ENCODE peak calls at places on chromosomes 13 and 19, in five cellular contexts. H is NT2/D1, F is H1, N is GM12878, J is HepG2. B is an unnamed sample.

GRCh38 chr13:114107686-114108081 is 24.7 kb downstream of the RASA3 start:
- DNase-seq in H (no peak), F (no peak), N (no peak), J (no peak), B (no peak)

GRCh38 chr13:60147361-60147760 is 16.4 kb downstream of the DIAPH3 start:
- DNase-seq in H (no peak), F (no peak), N (no peak), J (no peak), B (no peak)

GRCh38 chr19:11578342-11579142 is 1.1 kb upstream of the ACP5 start:
- DNase-seq in H (no peak), F (peak; percentile 73), N (no peak), J (peak; percentile 31), B (no peak)

GRCh38 chr19:13156968-13157882 is 7.0 kb downstream of the IER2 start:
- DNase-seq in H (no peak), F (no peak), N (no peak), J (no peak), B (no peak)

GRCh38 chr13:35566340-35566739 is 89.9 kb upstream of the MAB21L1 start:
- DNase-seq in H (no peak), F (no peak), N (no peak), J (no peak), B (no peak)

GRCh38 chr19:40778865-40779284 is 828 bp downstream of the RAB4B start:
- DNase-seq in H (no peak), F (no peak), N (no peak), J (peak; percentile 51), B (no peak)

GRCh38 chr19:17727843-17728242 is 8.6 kb downstream of the MAP1S start:
- DNase-seq in H (no peak), F (no peak), N (no peak), J (no peak), B (no peak)

GRCh38 chr13:107138987-107139386 is 571.0 kb upstream of the ARGLU1 start:
- DNase-seq in H (no peak), F (no peak), N (no peak), J (no peak), B (no peak)

GRCh38 chr19:39834287-39834841 is 402 bp upstream of the DYRK1B start:
- DNase-seq in H (no peak), F (no peak), N (no peak), J (no peak), B (no peak)

GRCh38 chr19:30419581-30420180 is 47.5 kb downstream of the ZNF536 start:
- DNase-seq in H (no peak), F (peak; percentile 40), N (no peak), J (no peak), B (no peak)

GRCh38 chr19:11410682-11411081 is 8.4 kb downstream of the RGL3 start:
- DNase-seq in H (no peak), F (no peak), N (no peak), J (no peak), B (no peak)

GRCh38 chr19:45902651-45903625 is 525 bp upstream of the MYPOP start:
- DNase-seq in H (peak; percentile 89), F (peak; percentile 100), N (peak; percentile 96), J (peak; percentile 94), B (peak; percentile 100)

GRCh38 chr19:45900661-45901431 is 1.6 kb downstream of the MYPOP start:
- DNase-seq in H (no peak), F (no peak), N (no peak), J (no peak), B (no peak)

GRCh38 chr19:45899919-45900589 is 2.4 kb downstream of the MYPOP start:
- DNase-seq in H (no peak), F (no peak), N (no peak), J (no peak), B (no peak)

GRCh38 chr19:45901912-45902650 is at the start of gene MYPOP:
- DNase-seq in H (no peak), F (no peak), N (no peak), J (no peak), B (no peak)

GRCh38 chr19:45901432-45901903 is 945 bp downstream of the MYPOP start:
- DNase-seq in H (no peak), F (no peak), N (no peak), J (no peak), B (peak; percentile 31)
- TF ChIP-seq SUZ12 in H (no peak), F (peak; percentile 51), N (no peak), J (no peak), B (no peak)

GRCh38 chr19:35773020-35773809 is 2.1 kb upstream of the ARHGAP33 start:
- DNase-seq in H (no peak), F (no peak), N (no peak), J (no peak), B (no peak)

GRCh38 chr19:35776102-35776788 is 881 bp downstream of the ARHGAP33 start:
- DNase-seq in H (no peak), F (no peak), N (no peak), J (no peak), B (no peak)

GRCh38 chr19:35775298-35776101 is at the start of gene ARHGAP33:
- DNase-seq in H (peak; percentile 87), F (peak; percentile 100), N (peak; percentile 87), J (peak; percentile 94), B (peak; percentile 99)

GRCh38 chr19:35774274-35775045 is 904 bp upstream of the ARHGAP33 start:
- DNase-seq in H (no peak), F (no peak), N (no peak), J (no peak), B (no peak)

GRCh38 chr19:35775046-35775297 is 392 bp upstream of the ARHGAP33 start:
- DNase-seq in H (no peak), F (no peak), N (no peak), J (no peak), B (no peak)
- TF ChIP-seq SUZ12 in H (no peak), F (no peak), N (no peak), J (no peak), B (no peak)

DNA sequence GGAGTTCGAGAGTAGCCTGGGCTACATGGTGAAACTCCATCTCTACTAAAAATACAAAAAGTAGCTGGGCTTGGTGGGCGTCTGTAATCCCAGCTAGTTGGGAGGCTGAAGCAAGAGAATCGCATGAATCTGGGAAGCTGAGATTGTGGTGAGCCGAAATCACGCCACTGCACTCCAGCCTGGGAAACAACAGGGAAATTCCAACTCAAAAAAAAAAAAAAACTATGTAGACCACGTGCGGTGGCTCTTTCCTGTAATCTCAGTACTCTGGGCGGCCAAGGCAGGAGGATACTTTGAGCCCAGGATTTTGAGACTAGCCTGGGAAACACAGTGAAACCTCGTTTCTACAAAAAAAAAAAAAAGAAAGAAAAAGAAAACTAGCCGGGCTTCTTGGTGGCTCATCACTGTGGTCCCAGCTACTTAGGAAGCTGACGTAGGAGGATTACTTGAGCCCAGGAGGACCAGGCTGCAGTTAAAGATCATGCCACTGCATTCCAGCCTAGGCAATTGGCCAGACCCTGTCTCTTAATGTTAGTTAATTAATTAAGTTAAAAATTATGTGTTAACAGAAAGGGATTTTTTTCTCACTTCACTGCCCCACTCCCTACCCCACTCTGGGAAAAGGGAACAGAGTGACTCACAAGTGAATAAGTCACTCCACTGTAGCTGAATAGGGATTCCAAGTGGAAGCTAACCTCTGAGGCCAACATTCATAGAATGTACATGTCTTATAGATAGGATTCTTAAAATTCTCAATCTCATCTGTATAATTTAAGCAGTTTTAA is 2.2 kb downstream of the ZNF83 start:
- DNase-seq in H (no peak), F (no peak), N (no peak), J (no peak), B (no peak)
- TF ChIP-seq SUZ12 in H (no peak), F (no peak), N (no peak), J (no peak), B (no peak)

GRCh38 chr13:20711301-20712044 is 8.0 kb downstream of the IL17D start:
- DNase-seq in H (no peak), F (peak; percentile 74), N (no peak), J (no peak), B (no peak)

GRCh38 chr13:20709782-20710181 is 6.3 kb downstream of the IL17D start:
- DNase-seq in H (no peak), F (no peak), N (no peak), J (no peak), B (no peak)

GRCh38 chr13:20708216-20708615 is 4.7 kb downstream of the IL17D start:
- DNase-seq in H (no peak), F (no peak), N (no peak), J (no peak), B (no peak)

GRCh38 chr13:20706661-20707060 is 3.2 kb downstream of the IL17D start:
- DNase-seq in H (no peak), F (no peak), N (no peak), J (no peak), B (no peak)

DNA sequence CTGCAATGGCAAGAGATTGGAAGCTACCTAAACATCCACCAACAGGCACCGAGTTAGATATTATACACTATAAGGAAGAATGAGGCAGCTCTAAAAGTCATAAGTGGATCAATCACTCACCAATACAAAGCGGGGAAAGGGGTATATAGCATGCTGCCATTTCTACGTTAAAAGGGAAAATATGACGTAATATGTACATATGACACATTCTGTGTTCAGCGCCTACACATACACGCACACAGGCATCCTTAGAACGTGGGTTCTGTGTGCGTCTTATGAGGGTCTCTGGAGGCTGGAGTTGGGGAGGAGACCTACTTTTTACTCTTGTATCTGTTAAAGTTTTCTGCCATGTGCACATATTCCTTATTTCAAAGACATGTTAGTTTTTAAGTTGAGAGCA is 5.9 kb downstream of the IL17D start:
- DNase-seq in H (no peak), F (no peak), N (no peak), J (no peak), B (no peak)
- TF ChIP-seq SUZ12 in H (no peak), F (no peak), N (no peak), J (no peak), B (no peak)

GRCh38 chr13:30125422-30126073 is 181.8 kb downstream of the KATNAL1 start:
- DNase-seq in H (no peak), F (no peak), N (no peak), J (peak; percentile 43), B (no peak)
- TF ChIP-seq SUZ12 in H (no peak), F (no peak), N (no peak), J (no peak), B (no peak)

DNA sequence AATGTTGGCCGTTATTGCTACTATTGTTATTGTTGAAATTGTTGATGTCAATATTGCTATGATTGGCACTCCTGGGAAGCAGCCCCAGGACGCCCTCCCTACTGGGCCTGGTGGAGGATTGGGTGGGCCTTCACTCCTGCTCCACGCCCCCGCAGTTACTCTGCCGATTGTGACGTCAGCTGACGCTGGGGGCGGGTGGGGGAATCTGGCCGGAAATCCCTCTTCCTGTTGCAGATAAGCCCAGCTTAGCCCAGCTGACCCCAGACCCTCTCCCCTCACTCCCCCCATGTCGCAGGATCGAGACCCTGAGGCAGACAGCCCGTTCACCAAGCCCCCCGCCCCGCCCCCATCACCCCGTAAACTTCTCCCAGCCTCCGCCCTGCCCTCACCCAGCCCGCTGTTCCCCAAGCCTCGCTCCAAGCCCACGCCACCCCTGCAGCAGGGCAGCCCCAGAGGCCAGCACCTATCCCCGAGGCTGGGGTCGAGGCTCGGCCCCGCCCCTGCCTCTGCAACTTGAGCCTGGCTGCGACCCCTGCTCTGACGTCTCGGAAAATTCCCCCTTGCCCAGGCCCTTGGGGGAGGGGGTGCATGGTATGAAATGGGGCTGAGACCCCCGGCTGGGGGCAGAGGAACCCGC is at the start of gene ETV2:
- DNase-seq in H (no peak), F (peak; percentile 80), N (no peak), J (no peak), B (no peak)
- TF ChIP-seq SUZ12 in H (no peak), F (no peak), N (no peak), J (no peak), B (no peak)

B was measured in HEK293T.